ENCODE peak calls at places on chromosomes 12 and 14, in four cellular contexts. S is body of pancreas, U is K562, E is ovary. A is an unnamed sample. For H3K4me1, the result is how much of the 10 kb centered on the place peaks cover.

GRCh38 chr12:26298785-26299621 is 103.6 kb downstream of the SSPN start:
- DNase-seq in S (no peak), U (peak), E (no peak), A (no peak)

GRCh38 chr14:96584199-96584906 is 82.2 kb downstream of the PAPOLA start:
- DNase-seq in S (peak), U (peak), E (no peak), A (no peak)

GRCh38 chr12:121025442-121026226 is 9.3 kb upstream of the C12orf43 start:
- DNase-seq in S (no peak), U (no peak), E (no peak), A (no peak)

GRCh38 chr14:74286736-74287135 is 16.0 kb downstream of the ABCD4 start:
- DNase-seq in S (no peak), U (no peak), E (no peak), A (no peak)

GRCh38 chr14:53619625-53620324 is 336.9 kb downstream of the BMP4 start:
- DNase-seq in S (no peak), U (no peak), E (no peak), A (no peak)

GRCh38 chr12:922297-922696 is 27.2 kb downstream of the RAD52 start:
- DNase-seq in S (no peak), U (no peak), E (no peak), A (no peak)

GRCh38 chr12:59596232-59597143 is 659 bp downstream of the SLC16A7 start:
- DNase-seq in S (peak), U (no peak), E (peak), A (peak)

GRCh38 chr12:130806574-130806973 is 32.5 kb downstream of the STX2 start:
- DNase-seq in S (no peak), U (no peak), E (no peak), A (no peak)

GRCh38 chr12:96136720-96137378 is 57.3 kb upstream of the ELK3 start:
- DNase-seq in S (no peak), U (no peak), E (no peak), A (no peak)

GRCh38 chr12:65518771-65519170 is 240.3 kb downstream of the MSRB3 start:
- DNase-seq in S (no peak), U (no peak), E (no peak), A (no peak)

GRCh38 chr12:65603428-65604351 is 220.6 kb upstream of the HMGA2 start:
- DNase-seq in S (no peak), U (no peak), E (no peak), A (no peak)

GRCh38 chr12:22477166-22477893 is 67.0 kb downstream of the C2CD5 start:
- DNase-seq in S (no peak), U (no peak), E (no peak), A (no peak)

GRCh38 chr14:93939304-93940229 is 12.4 kb downstream of the FAM181A start:
- DNase-seq in S (peak), U (peak), E (peak), A (peak)

GRCh38 chr12:25307818-25308217 is 57.1 kb upstream of the KRAS start:
- DNase-seq in S (no peak), U (no peak), E (no peak), A (no peak)

GRCh38 chr12:59185291-59185690 is 265.0 kb upstream of the LRIG3 start:
- DNase-seq in S (no peak), U (no peak), E (no peak), A (no peak)

GRCh38 chr14:44109041-44109440 is 398.0 kb downstream of the FSCB start:
- DNase-seq in S (no peak), U (no peak), E (no peak), A (no peak)

GRCh38 chr12:115709410-115710065 is 568.0 kb downstream of the MED13L start:
- DNase-seq in S (peak), U (no peak), E (peak), A (no peak)

GRCh38 chr12:19544351-19544750 is 105.1 kb downstream of the AEBP2 start:
- DNase-seq in S (no peak), U (no peak), E (no peak), A (no peak)

GRCh38 chr12:56029666-56030293 is 8.9 kb downstream of the IKZF4 start:
- DNase-seq in S (peak), U (peak), E (no peak), A (peak)

GRCh38 chr14:101480747-101481530 is 80.4 kb upstream of the DIO3 start:
- DNase-seq in S (peak), U (no peak), E (peak), A (no peak)

GRCh38 chr12:95699579-95699978 is 91.0 kb downstream of the NTN4 start:
- DNase-seq in S (no peak), U (no peak), E (no peak), A (no peak)

GRCh38 chr12:68886636-68887572 is 46.1 kb downstream of the CPM start:
- DNase-seq in S (no peak), U (no peak), E (no peak), A (no peak)

GRCh38 chr14:104554088-104554607 is 25.4 kb upstream of the C14orf180 start:
- DNase-seq in S (peak), U (no peak), E (no peak), A (no peak)

GRCh38 chr12:7441216-7441615 is 2.7 kb downstream of the CD163L1 start:
- DNase-seq in S (no peak), U (no peak), E (no peak), A (no peak)

GRCh38 chr12:80708535-80709328 is 1.3 kb downstream of the MYF6 start:
- DNase-seq in S (no peak), U (no peak), E (no peak), A (no peak)

GRCh38 chr12:108638997-108639822 is 5.5 kb upstream of the SELPLG start:
- DNase-seq in S (no peak), U (no peak), E (peak), A (no peak)
- H3K4me1 ChIP-seq in S (under half), U (under half), E (under half), A (under half)

DNA sequence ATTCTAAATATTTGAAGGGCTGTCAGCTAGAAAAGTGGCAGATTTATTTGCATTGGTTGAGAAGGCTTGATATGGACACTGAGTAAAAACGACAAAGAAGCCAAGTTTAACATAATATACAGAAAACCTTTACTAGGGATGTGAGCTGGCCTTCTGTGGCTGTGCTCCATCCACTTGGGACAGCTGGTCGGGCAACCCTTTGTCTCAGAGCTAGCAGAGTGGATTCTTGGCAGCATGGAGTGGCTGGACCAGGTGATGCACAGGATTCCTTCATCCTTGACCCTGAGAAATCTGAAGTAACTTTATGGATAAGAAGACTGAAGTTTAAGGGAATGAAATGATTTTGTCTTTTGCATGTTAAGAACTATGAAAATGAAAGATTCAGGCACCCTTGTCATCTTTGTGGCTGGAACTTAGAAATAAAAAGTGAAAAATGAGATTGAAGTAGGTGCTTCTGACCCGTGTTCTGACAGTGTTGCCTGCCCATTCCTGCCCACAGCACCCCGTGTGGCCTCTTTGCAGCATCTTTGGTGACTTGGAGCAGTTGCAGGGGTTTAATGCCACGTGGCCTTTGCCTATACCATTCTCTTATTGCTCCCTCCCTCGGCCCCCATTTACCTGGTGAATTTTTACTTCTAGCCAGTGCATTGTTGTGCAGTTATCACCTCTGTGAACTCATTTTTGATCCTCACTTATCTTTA is 32.6 kb downstream of the PELI2 start:
- DNase-seq in S (no peak), U (no peak), E (no peak), A (no peak)
- H3K4me1 ChIP-seq in S (half or more), U (under half), E (under half), A (under half)

GRCh38 chr14:102775855-102776760 is 1.1 kb upstream of the TRAF3 start:
- DNase-seq in S (no peak), U (peak), E (no peak), A (no peak)
- H3K4me1 ChIP-seq in S (under half), U (under half), E (under half), A (under half)

DNA sequence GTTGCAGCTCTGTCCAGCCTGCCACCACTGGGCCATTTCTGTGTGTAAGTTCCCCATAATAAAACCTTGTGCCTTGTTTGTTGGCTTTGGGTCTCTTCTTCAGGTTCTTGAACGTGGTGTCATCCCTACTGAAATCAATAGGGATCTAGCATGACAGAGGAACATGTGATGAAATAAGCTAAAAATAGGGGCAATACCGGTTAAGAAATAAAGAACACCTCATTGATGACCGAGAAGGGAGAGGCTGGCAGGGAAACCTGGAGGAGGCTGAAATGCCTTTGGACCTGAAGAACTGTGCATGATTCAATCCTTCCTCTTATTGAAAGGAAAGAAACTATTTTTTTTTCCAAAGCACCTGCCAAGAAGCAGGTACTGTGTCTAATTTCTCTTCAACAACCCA is 172.3 kb downstream of the PPM1H start:
- DNase-seq in S (no peak), U (no peak), E (no peak), A (no peak)
- H3K4me1 ChIP-seq in S (under half), U (under half), E (under half), A (under half)

GRCh38 chr14:76923422-76924362 is 97.5 kb downstream of the LRRC74A start:
- DNase-seq in S (no peak), U (no peak), E (no peak), A (no peak)

GRCh38 chr14:76919811-76920571 is 93.8 kb downstream of the LRRC74A start:
- DNase-seq in S (peak), U (no peak), E (peak), A (no peak)

GRCh38 chr14:76922599-76922998 is 96.4 kb downstream of the LRRC74A start:
- DNase-seq in S (no peak), U (no peak), E (no peak), A (no peak)

GRCh38 chr14:76920572-76921175 is 94.5 kb downstream of the LRRC74A start:
- DNase-seq in S (no peak), U (no peak), E (no peak), A (no peak)

GRCh38 chr14:76922092-76922491 is 95.9 kb downstream of the LRRC74A start:
- DNase-seq in S (no peak), U (no peak), E (no peak), A (no peak)
- H3K4me1 ChIP-seq in S (under half), U (half or more), E (half or more), A (under half)

DNA sequence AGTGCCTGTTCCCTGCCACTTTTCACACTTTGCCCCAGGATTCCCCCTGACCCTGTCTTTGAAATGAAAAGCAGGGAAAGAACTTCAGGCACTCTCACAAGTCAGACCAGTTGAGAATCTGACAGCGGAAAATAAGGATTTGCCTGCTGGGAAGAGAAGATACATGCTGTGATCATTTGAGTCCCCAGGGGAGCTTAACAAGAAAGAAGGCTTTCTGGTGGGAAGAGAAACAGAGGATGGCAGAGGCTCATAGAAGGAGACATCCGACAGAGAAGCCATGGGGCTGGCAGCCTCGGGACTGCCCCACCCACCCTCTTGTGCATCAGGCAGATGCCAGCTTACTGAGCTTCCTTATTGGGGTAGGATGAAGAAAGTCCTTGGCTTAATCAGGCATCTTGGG is 11.9 kb downstream of the TTC9 start:
- DNase-seq in S (no peak), U (no peak), E (no peak), A (no peak)
- H3K4me1 ChIP-seq in S (under half), U (under half), E (under half), A (half or more)

GRCh38 chr14:64918216-64918615 is 4.0 kb downstream of the CHURC1 start:
- DNase-seq in S (no peak), U (no peak), E (no peak), A (no peak)
- H3K4me1 ChIP-seq in S (under half), U (under half), E (under half), A (half or more)

DNA sequence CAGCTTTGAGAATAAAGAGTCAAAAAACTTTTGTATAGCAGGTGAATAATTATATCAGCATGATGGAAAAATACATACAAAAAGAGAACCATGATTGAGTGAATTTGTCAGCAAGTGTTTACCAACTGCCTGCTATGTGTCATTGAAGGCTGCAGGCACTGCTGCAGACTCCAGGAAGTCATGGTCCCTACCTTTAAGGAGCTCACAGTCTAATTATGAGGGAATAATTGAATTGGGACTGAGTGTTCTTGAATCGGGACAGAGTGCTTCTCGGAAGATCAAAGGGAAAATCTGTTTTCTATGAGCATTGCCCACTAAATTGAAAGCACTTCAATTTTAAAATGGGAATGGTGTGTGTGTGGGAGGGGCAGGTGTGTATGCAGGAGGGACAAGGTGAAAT is 9.5 kb downstream of the OR10AD1 start:
- DNase-seq in S (no peak), U (no peak), E (no peak), A (no peak)
- H3K4me1 ChIP-seq in S (under half), U (under half), E (under half), A (under half)

GRCh38 chr12:123891011-123891410 is 81.6 kb downstream of the CCDC92 start:
- DNase-seq in S (no peak), U (no peak), E (no peak), A (no peak)
- H3K4me1 ChIP-seq in S (under half), U (under half), E (under half), A (under half)

GRCh38 chr14:51604078-51604477 is 47.6 kb upstream of the FRMD6 start:
- DNase-seq in S (no peak), U (no peak), E (no peak), A (no peak)
- H3K4me1 ChIP-seq in S (under half), U (under half), E (under half), A (under half)